ENCODE peak calls at places on chromosomes 7 and 10, in four cellular contexts. S is stimulated activated CD4-positive, alpha-beta T cell treated with anti-CD3 and anti-CD28 coated beads, Interleukin-4, amount 100 ng/mL, for 4 hours; H is natural killer cell treated with Interleukin-12 subunit alpha and Interleukin-12 subunit beta and Interleukin-15 and Interleukin-18, amount 100 ng/mL, for 72 hours; G is foreskin fibroblast. Q is an unnamed sample.

GRCh38 chr10:113890769-113891168 is 36.3 kb downstream of the NHLRC2 start:
- DNase-seq in H (no peak), S (no peak), G (no peak), Q (no peak)

GRCh38 chr10:28595618-28596017 is 62.7 kb downstream of the WAC start:
- DNase-seq in S (no peak), G (peak), H (no peak), Q (no peak)

GRCh38 chr10:129932996-129933395 is 31.1 kb downstream of the EBF3 start:
- DNase-seq in G (no peak), H (no peak), S (no peak), Q (no peak)

GRCh38 chr10:27625452-27626345 is 119.9 kb downstream of the MKX start:
- DNase-seq in G (peak), S (no peak), H (no peak), Q (no peak)

GRCh38 chr7:29494350-29494749 is 69.3 kb upstream of the PRR15 start:
- DNase-seq in H (no peak), G (peak), S (no peak), Q (no peak)

GRCh38 chr10:126500185-126500584 is 111.9 kb upstream of the ADAM12 start:
- DNase-seq in G (no peak), H (no peak), S (no peak), Q (no peak)

GRCh38 chr10:71587941-71588573 is 131.5 kb downstream of the C10orf105 start:
- DNase-seq in H (no peak), S (no peak), G (no peak), Q (no peak)

GRCh38 chr10:104123397-104123796 is 1.4 kb downstream of the SFR1 start:
- DNase-seq in G (peak), H (no peak), S (no peak), Q (no peak)

GRCh38 chr10:50861370-50861769 is 24.1 kb downstream of the A1CF start:
- DNase-seq in G (no peak), S (no peak), H (no peak), Q (no peak)

GRCh38 chr10:103854687-103855423 is 521 bp downstream of the SH3PXD2A start:
- DNase-seq in H (no peak), S (peak), G (peak), Q (no peak)

GRCh38 chr7:20778063-20778721 is 8.5 kb downstream of the SP8 start:
- DNase-seq in H (no peak), G (peak), S (no peak), Q (no peak)

GRCh38 chr7:139823855-139824670 is 5.0 kb upstream of the TBXAS1 start:
- DNase-seq in H (no peak), G (peak), S (no peak), Q (no peak)

GRCh38 chr10:86165666-86166065 is 200.9 kb downstream of the GRID1 start:
- DNase-seq in S (no peak), G (no peak), H (no peak), Q (no peak)

GRCh38 chr7:2019693-2020511 is 212.8 kb downstream of the MAD1L1 start:
- DNase-seq in S (peak), H (peak), G (peak), Q (peak)

GRCh38 chr10:52280051-52280450 is 34.0 kb upstream of the DKK1 start:
- DNase-seq in S (no peak), G (no peak), H (no peak), Q (no peak)

GRCh38 chr10:10527861-10528562 is 489.7 kb upstream of the CELF2 start:
- DNase-seq in S (no peak), G (peak), H (no peak), Q (no peak)

GRCh38 chr7:134565643-134566136 is 16.8 kb downstream of the AKR1B15 start:
- DNase-seq in S (no peak), G (peak), H (no peak), Q (no peak)

GRCh38 chr7:73972614-73973013 is 55.4 kb upstream of the ELN start:
- DNase-seq in G (no peak), H (no peak), S (no peak), Q (no peak)

GRCh38 chr7:134546903-134547737 is 1.8 kb upstream of the AKR1B15 start:
- DNase-seq in H (peak), G (peak), S (peak), Q (no peak)